ENCODE peak calls at places on chromosomes 3 and 15, in six cellular contexts. Z is ACHN, W is HFFc6, T is NCI-H1436, P is right lobe of liver, Y is IMR-90. X is an unnamed sample.

GRCh38 chr3:53941174-53941573 is 49.5 kb upstream of the SELENOK start:
- DNase-seq in Z (peak), W (peak), T (no peak), P (no peak), Y (peak), X (peak)

GRCh38 chr3:158050461-158050860 is 55.8 kb downstream of the SHOX2 start:
- DNase-seq in Z (no peak), W (no peak), T (no peak), P (no peak), Y (no peak), X (no peak)

GRCh38 chr3:196998966-196999760 is 30.5 kb downstream of the MELTF start:
- DNase-seq in Z (no peak), W (no peak), T (no peak), P (peak), Y (no peak), X (no peak)

GRCh38 chr15:101497484-101498034 is 8.1 kb upstream of the PCSK6 start:
- DNase-seq in Z (no peak), W (no peak), T (no peak), P (peak), Y (no peak), X (no peak)

GRCh38 chr3:27354588-27355203 is 14.5 kb downstream of the NEK10 start:
- DNase-seq in Z (no peak), W (no peak), T (no peak), P (no peak), Y (no peak), X (no peak)

GRCh38 chr3:184022323-184022722 is 4.6 kb upstream of the ABCC5 start:
- DNase-seq in Z (no peak), W (no peak), T (no peak), P (no peak), Y (no peak), X (no peak)

GRCh38 chr15:84715442-84716035 is 400 bp downstream of the SEC11A start:
- DNase-seq in Z (peak), W (peak), T (no peak), P (peak), Y (peak), X (peak)

GRCh38 chr3:112623213-112623612 is 17.7 kb downstream of the CCDC80 start:
- DNase-seq in Z (no peak), W (no peak), T (no peak), P (no peak), Y (no peak), X (no peak)

GRCh38 chr15:91224750-91225380 is 124.8 kb downstream of the SV2B start:
- DNase-seq in Z (peak), W (no peak), T (peak), P (no peak), Y (peak), X (peak)

GRCh38 chr3:12194669-12195161 is 36.0 kb upstream of the TIMP4 start:
- DNase-seq in Z (peak), W (peak), T (no peak), P (no peak), Y (peak), X (no peak)

GRCh38 chr15:51342249-51342999 is 969 bp downstream of the GLDN start:
- DNase-seq in Z (no peak), W (no peak), T (no peak), P (no peak), Y (no peak), X (no peak)

GRCh38 chr3:63274359-63274758 is 3.7 kb upstream of the SYNPR start:
- DNase-seq in Z (no peak), W (no peak), T (no peak), P (no peak), Y (no peak), X (no peak)

GRCh38 chr3:10957976-10958749 is 34.4 kb upstream of the SLC6A1 start:
- DNase-seq in Z (no peak), W (no peak), T (no peak), P (no peak), Y (no peak), X (no peak)

GRCh38 chr3:31188112-31188511 is 293.7 kb upstream of the GADL1 start:
- DNase-seq in Z (no peak), W (no peak), T (no peak), P (no peak), Y (no peak), X (no peak)

GRCh38 chr3:59432676-59433075 is 382.9 kb upstream of the CFAP20DC start:
- DNase-seq in Z (no peak), W (no peak), T (no peak), P (no peak), Y (peak), X (peak)

GRCh38 chr3:39013289-39013688 is 38.5 kb downstream of the SCN11A start:
- DNase-seq in Z (no peak), W (no peak), T (no peak), P (no peak), Y (peak), X (no peak)

GRCh38 chr3:27666708-27667107 is 55.4 kb downstream of the EOMES start:
- DNase-seq in Z (no peak), W (peak), T (no peak), P (peak), Y (peak), X (peak)

GRCh38 chr3:54777141-54777540 is 150.7 kb downstream of the LRTM1 start:
- DNase-seq in Z (no peak), W (no peak), T (no peak), P (no peak), Y (no peak), X (no peak)

GRCh38 chr3:158652463-158652862 is 8.1 kb downstream of the GFM1 start:
- DNase-seq in Z (no peak), W (no peak), T (no peak), P (no peak), Y (no peak), X (no peak)

GRCh38 chr3:124297062-124297980 is 305.4 kb upstream of the ROPN1 start:
- DNase-seq in Z (peak), W (no peak), T (no peak), P (no peak), Y (no peak), X (no peak)

GRCh38 chr3:195285403-195285802 is 14.4 kb upstream of the XXYLT1 start:
- DNase-seq in Z (no peak), W (no peak), T (no peak), P (no peak), Y (no peak), X (no peak)

GRCh38 chr3:39541917-39542329 is 74.4 kb downstream of the MOBP start:
- DNase-seq in Z (peak), W (peak), T (no peak), P (no peak), Y (peak), X (peak)

GRCh38 chr3:94716326-94717018 is 653.6 kb downstream of the NSUN3 start:
- DNase-seq in Z (peak), W (no peak), T (no peak), P (peak), Y (no peak), X (peak)

GRCh38 chr15:38377547-38378161 is 76.3 kb upstream of the FAM98B start:
- DNase-seq in Z (no peak), W (no peak), T (no peak), P (no peak), Y (peak), X (no peak)

GRCh38 chr3:37952564-37952963 is 38.0 kb upstream of the VILL start:
- DNase-seq in Z (no peak), W (no peak), T (no peak), P (no peak), Y (peak), X (peak)

GRCh38 chr15:87866961-87867360 is 389.6 kb downstream of the NTRK3 start:
- DNase-seq in Z (no peak), W (no peak), T (no peak), P (no peak), Y (no peak), X (no peak)

GRCh38 chr3:190013943-190014924 is 106.5 kb downstream of the P3H2 start:
- DNase-seq in Z (no peak), W (no peak), T (no peak), P (no peak), Y (no peak), X (no peak)

GRCh38 chr3:170038434-170039110 is 777 bp downstream of the GPR160 start:
- DNase-seq in Z (no peak), W (no peak), T (peak), P (peak), Y (no peak), X (no peak)

GRCh38 chr3:3984053-3984452 is 184.8 kb downstream of the LRRN1 start:
- DNase-seq in Z (no peak), W (no peak), T (no peak), P (no peak), Y (no peak), X (no peak)

GRCh38 chr3:14352002-14352627 is 50.3 kb upstream of the SLC6A6 start:
- DNase-seq in Z (peak), W (no peak), T (no peak), P (no peak), Y (peak), X (peak)

GRCh38 chr3:179962617-179963387 is 73.9 kb downstream of the PEX5L start:
- DNase-seq in Z (no peak), W (no peak), T (no peak), P (no peak), Y (no peak), X (no peak)

GRCh38 chr15:66023322-66023972 is 154.2 kb downstream of the RAB11A start:
- DNase-seq in Z (no peak), W (no peak), T (no peak), P (no peak), Y (no peak), X (no peak)

GRCh38 chr15:48866141-48866563 is 11.8 kb upstream of the EID1 start:
- DNase-seq in Z (no peak), W (peak), T (no peak), P (no peak), Y (peak), X (peak)

GRCh38 chr3:197203714-197204146 is 94.7 kb downstream of the DLG1 start:
- DNase-seq in Z (no peak), W (no peak), T (no peak), P (no peak), Y (no peak), X (no peak)

GRCh38 chr3:152834354-152835310 is at the start of gene P2RY1:
- DNase-seq in Z (no peak), W (no peak), T (peak), P (peak), Y (peak), X (peak)

GRCh38 chr3:190120161-190121060 is at the start of gene P3H2:
- DNase-seq in Z (peak), W (peak), T (peak), P (peak), Y (peak), X (peak)